ENCODE peak calls at places on chromosomes 3 and 15, in four cellular contexts. I is H9, R is H1, C is trophoblast cell. Y is an unnamed sample.

GRCh38 chr3:126758019-126758418 is 54.0 kb downstream of the CHCHD6 start:
- DNase-seq in I (no peak), C (no peak), R (no peak), Y (no peak)

GRCh38 chr3:23161896-23162570 is 41.1 kb upstream of the UBE2E2 start:
- DNase-seq in C (peak; percentile 37), R (no peak), I (no peak), Y (no peak)

GRCh38 chr3:138186216-138186615 is 885 bp upstream of the ARMC8 start:
- DNase-seq in C (peak; percentile 16), R (no peak), I (no peak), Y (no peak)

GRCh38 chr15:60799885-60800728 is 321.2 kb upstream of the ICE2 start:
- DNase-seq in I (no peak), C (no peak), R (no peak), Y (no peak)

GRCh38 chr3:169966951-169967915 is 626 bp downstream of the SEC62 start:
- DNase-seq in I (no peak), R (no peak), C (peak; percentile 24), Y (peak; percentile 67)

GRCh38 chr15:77118787-77119410 is 48.0 kb upstream of the TSPAN3 start:
- DNase-seq in C (peak; percentile 41), I (no peak), R (no peak), Y (peak; percentile 46)

GRCh38 chr15:76139368-76140068 is 79.7 kb downstream of the TMEM266 start:
- DNase-seq in C (peak; percentile 72), R (peak; percentile 65), I (peak; percentile 89), Y (peak; percentile 92)

GRCh38 chr15:70474367-70474681 is 289.0 kb downstream of the UACA start:
- DNase-seq in C (no peak), I (no peak), R (no peak), Y (no peak)

GRCh38 chr3:60365360-60365759 is 885.9 kb downstream of the FHIT start:
- DNase-seq in I (no peak), C (no peak), R (no peak), Y (no peak)

GRCh38 chr3:69020424-69020823 is 6.9 kb upstream of the EOGT start:
- DNase-seq in C (no peak), R (no peak), I (no peak), Y (no peak)

GRCh38 chr3:9340450-9341009 is 22.3 kb upstream of the THUMPD3 start:
- DNase-seq in C (no peak), I (no peak), R (no peak), Y (no peak)

GRCh38 chr3:138361561-138361971 is 13.2 kb downstream of the MRAS start:
- DNase-seq in C (no peak), R (no peak), I (no peak), Y (no peak)

GRCh38 chr15:78873796-78874761 is 1.4 kb downstream of the MORF4L1 start:
- DNase-seq in C (peak; percentile 30), R (no peak), I (no peak), Y (peak; percentile 40)

GRCh38 chr3:16072420-16073110 is 101.9 kb upstream of the GALNT15 start:
- DNase-seq in C (no peak), I (no peak), R (no peak), Y (no peak)

GRCh38 chr3:115787818-115788217 is 164.5 kb downstream of the GAP43 start:
- DNase-seq in I (no peak), R (no peak), C (no peak), Y (no peak)

GRCh38 chr3:33061782-33062181 is 35.2 kb downstream of the GLB1 start:
- DNase-seq in C (no peak), I (no peak), R (no peak), Y (peak; percentile 19)

GRCh38 chr15:72764656-72765055 is 18.9 kb downstream of the ADPGK start:
- DNase-seq in C (no peak), I (no peak), R (no peak), Y (no peak)

GRCh38 chr3:187739561-187740445 is 5.5 kb downstream of the BCL6 start:
- DNase-seq in I (peak; percentile 86), C (peak; percentile 82), R (no peak), Y (peak; percentile 93)

GRCh38 chr3:16761576-16761975 is 123.2 kb upstream of the PLCL2 start:
- DNase-seq in R (no peak), I (no peak), C (no peak), Y (no peak)

GRCh38 chr3:81492048-81492447 is 269.4 kb downstream of the GBE1 start:
- DNase-seq in R (no peak), I (no peak), C (no peak), Y (no peak)

DNA sequence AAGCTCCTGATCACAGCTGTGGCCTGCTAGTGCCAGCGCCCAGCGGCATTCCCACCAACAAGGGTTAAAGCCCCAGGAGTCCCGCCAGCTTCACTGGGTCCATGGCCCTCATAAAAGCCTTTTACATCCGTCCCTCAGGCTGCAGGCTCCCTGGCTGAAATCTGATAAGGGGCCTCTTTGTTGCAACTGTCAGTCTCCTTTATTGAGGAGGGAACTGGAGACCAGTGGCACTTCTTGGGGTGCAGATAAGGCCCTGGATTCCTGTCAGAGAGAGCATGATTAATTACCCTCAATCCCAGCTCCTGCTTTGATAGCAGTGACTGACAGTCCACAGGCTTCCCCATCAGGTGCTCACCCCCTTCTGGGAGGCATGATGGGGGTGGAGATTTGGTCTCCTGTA is 30.9 kb upstream of the CLK3 start:
- DNase-seq in R (no peak), I (no peak), C (no peak), Y (no peak)
- H3K27ac ChIP-seq in R (no peak overlapping the region), I (no peak overlapping the region), C (peak overlapping the region; percentile 72), Y (no peak overlapping the region)

GRCh38 chr15:89577776-89578115 is 2.5 kb downstream of the TICRR start:
- DNase-seq in I (no peak), R (no peak), C (no peak), Y (no peak)

GRCh38 chr15:89576417-89576773 is 1.1 kb downstream of the TICRR start:
- DNase-seq in R (no peak), C (no peak), I (no peak), Y (no peak)

GRCh38 chr15:89578146-89578545 is 2.9 kb downstream of the TICRR start:
- DNase-seq in C (no peak), I (no peak), R (no peak), Y (no peak)

GRCh38 chr15:89575146-89575655 is at the start of gene TICRR:
- DNase-seq in R (peak; percentile 97), I (peak; percentile 99), C (peak; percentile 99), Y (peak; percentile 100)

GRCh38 chr15:89575656-89576416 is 567 bp downstream of the TICRR start:
- DNase-seq in R (no peak), I (peak; percentile 47), C (no peak), Y (peak; percentile 66)
- H3K79me2 ChIP-seq in R (peaks cover 52% of the 10 kb centered on the region), I (peaks cover 34% of the 10 kb centered on the region), C (peaks cover 19% of the 10 kb centered on the region), Y (peaks cover 47% of the 10 kb centered on the region)

DNA sequence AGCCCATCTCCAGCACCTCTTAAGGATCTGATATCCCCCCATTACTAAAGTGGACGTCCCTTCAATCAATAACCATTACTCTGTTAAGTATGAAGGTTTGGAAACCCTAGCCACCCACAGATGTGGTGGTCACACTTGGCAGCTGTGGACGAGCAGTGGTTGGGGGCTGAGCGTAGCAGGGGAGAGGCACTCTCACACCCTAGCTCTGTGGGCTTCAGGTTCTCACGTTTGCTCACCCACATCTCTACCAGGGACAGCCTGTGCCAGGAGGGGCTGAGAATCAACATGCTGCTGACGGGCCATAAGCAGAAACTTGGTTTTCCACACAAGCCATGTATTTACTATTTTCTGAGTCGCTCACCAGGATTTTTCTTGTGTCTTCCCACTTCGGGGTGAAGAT is 287.2 kb downstream of the ADAMTS17 start:
- DNase-seq in I (no peak), C (no peak), R (no peak), Y (no peak)
- H4K8ac ChIP-seq in I (no peak overlapping the region), C (no peak overlapping the region), R (no peak overlapping the region), Y (no peak overlapping the region)

DNA sequence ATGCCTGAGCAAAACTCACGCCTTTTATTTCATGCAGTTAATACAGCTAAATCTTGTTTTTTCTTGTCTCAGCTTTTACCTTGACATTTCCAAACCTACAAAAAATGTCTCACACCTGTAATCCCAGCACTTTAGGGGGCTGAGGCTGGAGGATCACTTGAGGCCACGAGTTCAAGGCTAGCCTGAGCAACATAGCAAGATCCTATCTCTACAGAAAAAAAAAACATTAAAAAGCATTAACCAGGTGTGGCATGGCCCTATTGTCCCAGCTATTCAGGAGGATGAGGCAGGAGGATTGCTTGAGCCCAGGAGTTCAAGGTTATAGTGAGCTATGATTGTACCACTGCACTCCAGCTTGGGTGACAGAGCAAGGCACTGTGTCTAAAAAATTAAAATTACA is 3.9 kb upstream of the TMEM212 start:
- DNase-seq in C (no peak), I (no peak), R (no peak), Y (no peak)
- H3K27ac ChIP-seq in C (no peak overlapping the region), I (no peak overlapping the region), R (no peak overlapping the region), Y (no peak overlapping the region)

GRCh38 chr15:90744759-90745402 is 27.7 kb downstream of the BLM start:
- DNase-seq in C (no peak), R (no peak), I (no peak), Y (no peak)

GRCh38 chr15:90742082-90742481 is 24.9 kb downstream of the BLM start:
- DNase-seq in I (no peak), R (no peak), C (no peak), Y (no peak)

DNA sequence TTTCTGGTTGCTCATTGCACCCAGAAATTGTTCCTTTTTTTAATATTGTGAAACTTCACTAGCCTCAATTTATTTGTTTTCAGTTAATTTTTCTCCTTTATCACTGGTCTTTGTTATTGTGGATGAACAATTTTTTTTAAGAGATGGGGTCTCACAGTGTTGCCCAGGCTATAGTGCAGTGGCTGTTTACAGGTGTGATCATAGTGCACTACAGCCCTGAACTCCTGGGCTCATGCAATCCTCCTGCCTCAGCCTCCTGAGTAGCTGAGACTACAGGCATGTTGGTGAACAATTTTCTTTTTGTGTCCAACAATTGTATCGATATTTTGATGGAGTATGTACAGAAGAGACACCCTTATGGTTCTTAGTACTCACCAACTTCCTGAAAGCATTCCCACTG is 26.3 kb downstream of the BLM start:
- DNase-seq in R (no peak), I (no peak), C (no peak), Y (no peak)
- H3K79me2 ChIP-seq in R (peaks cover 75% of the 10 kb centered on the region), I (peaks cover 10% of the 10 kb centered on the region), C (no peaks in the 10 kb centered on the region), Y (peaks cover 9% of the 10 kb centered on the region)